ENCODE peak calls at places on chromosomes 11 and 22, in four cellular contexts. K is activated effector memory CD4-positive, alpha-beta T cell treated with anti-CD3 and anti-CD28 coated beads, Interleukin-2, amount 50 U/mL, for 16 hours; I is activated T-cell treated with anti-CD3 and anti-CD28 coated beads, Interleukin-2, amount 50 U/mL, for 72 hours; B is DMS153. U is an unnamed sample.

GRCh38 chr11:100632970-100633452 is 54.1 kb upstream of the ARHGAP42 start:
- DNase-seq in K (no peak), I (no peak), B (peak; percentile 71), U (peak; percentile 66)

GRCh38 chr11:124798991-124799383 is 1.2 kb downstream of the MSANTD2 start:
- DNase-seq in K (no peak), I (no peak), B (no peak), U (peak; percentile 56)

GRCh38 chr11:46294365-46295309 is 17.2 kb downstream of the CREB3L1 start:
- DNase-seq in K (no peak), I (no peak), B (no peak), U (peak; percentile 85)

GRCh38 chr11:67382481-67383136 is 9.2 kb upstream of the RAD9A start:
- DNase-seq in K (peak; percentile 93), I (peak; percentile 81), B (peak; percentile 6), U (peak; percentile 88)

GRCh38 chr11:93908689-93909088 is 58.3 kb upstream of the VSTM5 start:
- DNase-seq in K (no peak), I (no peak), B (no peak), U (no peak)

GRCh38 chr11:12007769-12008737 is at the start of gene DKK3:
- DNase-seq in K (no peak), I (peak; percentile 5), B (no peak), U (peak; percentile 34)

GRCh38 chr11:125441648-125442410 is 54.2 kb downstream of the FEZ1 start:
- DNase-seq in K (no peak), I (no peak), B (no peak), U (no peak)

GRCh38 chr22:37063436-37064420 is 12.2 kb downstream of the KCTD17 start:
- DNase-seq in K (no peak), I (no peak), B (peak; percentile 69), U (no peak)

GRCh38 chr11:75627879-75628668 is 40.8 kb downstream of the MAP6 start:
- DNase-seq in K (no peak), I (no peak), B (no peak), U (peak; percentile 16)

GRCh38 chr22:33873186-33873585 is 47.1 kb downstream of the LARGE1 start:
- DNase-seq in K (no peak), I (no peak), B (peak; percentile 72), U (no peak)

GRCh38 chr11:7558046-7558445 is 44.2 kb downstream of the PPFIBP2 start:
- DNase-seq in K (no peak), I (no peak), B (no peak), U (no peak)

GRCh38 chr11:64522843-64523242 is 68.2 kb upstream of the SLC22A12 start:
- DNase-seq in K (no peak), I (no peak), B (no peak), U (no peak)

GRCh38 chr11:7019500-7020182 is 505 bp downstream of the ZNF214 start:
- DNase-seq in K (no peak), I (no peak), B (no peak), U (peak; percentile 55)

GRCh38 chr22:43273902-43274484 is 69.2 kb downstream of the SCUBE1 start:
- DNase-seq in K (peak; percentile 68), I (peak; percentile 39), B (peak; percentile 44), U (peak; percentile 74)

GRCh38 chr11:45847908-45848316 is 637 bp downstream of the CRY2 start:
- DNase-seq in K (peak; percentile 74), I (peak; percentile 58), B (no peak), U (peak; percentile 83)

GRCh38 chr11:95104916-95105315 is 15.3 kb downstream of the ENDOD1 start:
- DNase-seq in K (no peak), I (no peak), B (no peak), U (no peak)

GRCh38 chr11:62665630-62666258 is 632 bp downstream of the CSKMT start:
- DNase-seq in K (peak; percentile 86), I (peak; percentile 62), B (peak; percentile 18), U (peak; percentile 76)

GRCh38 chr22:50261615-50262459 is at the start of gene MAPK12:
- DNase-seq in K (no peak), I (no peak), B (no peak), U (peak; percentile 56)

GRCh38 chr22:46002757-46003270 is 25.9 kb upstream of the WNT7B start:
- DNase-seq in K (no peak), I (no peak), B (no peak), U (no peak)

GRCh38 chr22:33111491-33111890 is 53.3 kb upstream of the SYN3 start:
- DNase-seq in K (no peak), I (no peak), B (no peak), U (no peak)

GRCh38 chr22:23849009-23850006 is 8.4 kb upstream of the SLC2A11 start:
- DNase-seq in K (peak; percentile 95), I (peak; percentile 86), B (peak; percentile 64), U (peak; percentile 90)

GRCh38 chr22:16917144-16918003 is 90.6 kb downstream of the GAB4 start:
- DNase-seq in K (peak; percentile 80), I (peak; percentile 62), B (peak; percentile 54), U (peak; percentile 77)

GRCh38 chr11:12721816-12722604 is 47.8 kb downstream of the TEAD1 start:
- DNase-seq in K (no peak), I (no peak), B (no peak), U (no peak)

GRCh38 chr11:119483341-119483880 is 60.4 kb upstream of the THY1 start:
- DNase-seq in K (peak; percentile 42), I (no peak), B (no peak), U (no peak)

GRCh38 chr22:43128928-43129424 is 14.2 kb downstream of the MCAT start:
- DNase-seq in K (no peak), I (no peak), B (peak; percentile 70), U (peak; percentile 76)